ENCODE peak calls at places on chromosome 3, in nine cellular contexts. Z, J, G, A, D, Y, B, O and H are unnamed samples.

GRCh38 chr3:104750581-104750980 is 616.1 kb upstream of the ALCAM start:
- DNase-seq in Z (no peak), J (no peak), G (no peak), A (no peak), D (no peak), Y (no peak), B (no peak), O (peak), H (peak)

GRCh38 chr3:188370081-188370830 is 216.3 kb downstream of the LPP start:
- DNase-seq in Z (no peak), J (no peak), G (no peak), A (no peak), D (no peak), Y (no peak), B (no peak), O (no peak), H (no peak)

GRCh38 chr3:98731720-98732238 is 31.4 kb upstream of the ST3GAL6 start:
- DNase-seq in Z (no peak), J (no peak), G (no peak), A (no peak), D (no peak), Y (no peak), B (peak), O (no peak), H (peak)

GRCh38 chr3:127964053-127964452 is 49.0 kb downstream of the KBTBD12 start:
- DNase-seq in Z (no peak), J (no peak), G (no peak), A (no peak), D (no peak), Y (no peak), B (no peak), O (peak), H (peak)

GRCh38 chr3:75978686-75979085 is 193.3 kb upstream of the ZNF717 start:
- DNase-seq in Z (no peak), J (no peak), G (no peak), A (no peak), D (no peak), Y (no peak), B (no peak), O (no peak), H (no peak)

GRCh38 chr3:50371133-50371670 is 11.9 kb upstream of the TMEM115 start:
- DNase-seq in Z (no peak), J (no peak), G (no peak), A (no peak), D (no peak), Y (no peak), B (no peak), O (no peak), H (no peak)

GRCh38 chr3:79203144-79203519 is 564.7 kb downstream of the ROBO1 start:
- DNase-seq in Z (no peak), J (no peak), G (no peak), A (no peak), D (no peak), Y (no peak), B (no peak), O (no peak), H (no peak)

GRCh38 chr3:194276768-194277546 is 74.2 kb downstream of the CPN2 start:
- DNase-seq in Z (no peak), J (no peak), G (peak), A (no peak), D (no peak), Y (no peak), B (no peak), O (no peak), H (no peak)

GRCh38 chr3:177945999-177946398 is 590.2 kb upstream of the KCNMB2 start:
- DNase-seq in Z (no peak), J (no peak), G (no peak), A (no peak), D (no peak), Y (no peak), B (no peak), O (no peak), H (no peak)

GRCh38 chr3:186955898-186956696 is 25.8 kb downstream of the ST6GAL1 start:
- DNase-seq in Z (no peak), J (no peak), G (no peak), A (no peak), D (no peak), Y (no peak), B (no peak), O (no peak), H (peak)

GRCh38 chr3:6860911-6861330 is at the start of gene GRM7:
- DNase-seq in Z (no peak), J (no peak), G (peak), A (no peak), D (no peak), Y (peak), B (peak), O (peak), H (no peak)

GRCh38 chr3:48428863-48429415 is 947 bp downstream of the PLXNB1 start:
- DNase-seq in Z (peak), J (no peak), G (no peak), A (peak), D (no peak), Y (peak), B (no peak), O (peak), H (peak)

GRCh38 chr3:188936597-188937107 is 235.1 kb upstream of the TPRG1 start:
- DNase-seq in Z (no peak), J (no peak), G (no peak), A (no peak), D (no peak), Y (no peak), B (no peak), O (no peak), H (no peak)

GRCh38 chr3:106208979-106209378 is 340.2 kb upstream of the CBLB start:
- DNase-seq in Z (peak), J (no peak), G (no peak), A (no peak), D (no peak), Y (no peak), B (no peak), O (no peak), H (no peak)

GRCh38 chr3:186760883-186761447 is 22.4 kb upstream of the EIF4A2 start:
- DNase-seq in Z (no peak), J (no peak), G (no peak), A (no peak), D (no peak), Y (no peak), B (no peak), O (no peak), H (no peak)

GRCh38 chr3:164060923-164061322 is 1017.4 kb downstream of the SI start:
- DNase-seq in Z (no peak), J (no peak), G (no peak), A (no peak), D (no peak), Y (no peak), B (no peak), O (no peak), H (no peak)

GRCh38 chr3:5055352-5056004 is 66.6 kb upstream of the ARL8B start:
- DNase-seq in Z (no peak), J (no peak), G (no peak), A (peak), D (no peak), Y (no peak), B (no peak), O (no peak), H (no peak)

GRCh38 chr3:126127904-126128303 is 44.0 kb upstream of the SLC41A3 start:
- DNase-seq in Z (no peak), J (no peak), G (peak), A (no peak), D (no peak), Y (no peak), B (no peak), O (no peak), H (no peak)

GRCh38 chr3:192928720-192929119 is 11.1 kb upstream of the MB21D2 start:
- DNase-seq in Z (no peak), J (no peak), G (no peak), A (no peak), D (no peak), Y (peak), B (no peak), O (peak), H (no peak)

GRCh38 chr3:79976466-79976865 is 208.7 kb upstream of the ROBO1 start:
- DNase-seq in Z (no peak), J (no peak), G (no peak), A (no peak), D (no peak), Y (no peak), B (no peak), O (no peak), H (no peak)